ENCODE peak calls at places on chromosomes 12 and 14, in eight cellular contexts. D is activated naive CD8-positive, alpha-beta T cell treated with anti-CD3 and anti-CD28 coated beads for 36 hours; S is NCI-H2171; X is CMK; N is WTC11; U is non-pigmented ciliary epithelial cell; I is substantia nigra; T is cardiac fibroblast. W is an unnamed sample.
A peak's percentile ranks its signal among the peaks of the same experiment; 100 is the strongest.

GRCh38 chr14:35385042-35385839 is 19.3 kb downstream of the NFKBIA start:
- DNase-seq in D (no peak), S (peak; percentile 87), X (no peak), N (no peak), U (no peak), I (peak; percentile 69), T (peak; percentile 94), W (peak; percentile 88)

GRCh38 chr12:123364532-123365140 is at the start of gene SBNO1:
- DNase-seq in D (peak; percentile 89), S (peak; percentile 94), X (peak; percentile 81), N (peak; percentile 83), U (no peak), I (peak; percentile 89), T (peak; percentile 93), W (peak; percentile 87)

GRCh38 chr12:5554711-5555110 is 122.8 kb downstream of the NTF3 start:
- DNase-seq in D (no peak), S (no peak), X (no peak), N (no peak), U (peak; percentile 32), I (no peak), T (no peak), W (no peak)

GRCh38 chr14:104158827-104159798 is 20.7 kb downstream of the KIF26A start:
- DNase-seq in D (no peak), S (no peak), X (peak; percentile 85), N (no peak), U (no peak), I (peak; percentile 9), T (no peak), W (peak; percentile 61)

GRCh38 chr14:103734081-103734888 is 18.7 kb downstream of the ZFYVE21 start:
- DNase-seq in D (no peak), S (no peak), X (no peak), N (no peak), U (no peak), I (no peak), T (no peak), W (no peak)

GRCh38 chr12:116426391-116427136 is 132.6 kb upstream of the MAP1LC3B2 start:
- DNase-seq in D (no peak), S (no peak), X (no peak), N (peak; percentile 69), U (peak; percentile 94), I (no peak), T (peak; percentile 99), W (peak; percentile 89)

GRCh38 chr14:103141117-103141796 is 18.0 kb downstream of the TNFAIP2 start:
- DNase-seq in D (peak; percentile 30), S (peak; percentile 61), X (no peak), N (peak; percentile 90), U (no peak), I (no peak), T (peak; percentile 65), W (no peak)

GRCh38 chr14:53331247-53331646 is 178.1 kb upstream of the DDHD1 start:
- DNase-seq in D (no peak), S (no peak), X (no peak), N (no peak), U (peak; percentile 32), I (no peak), T (peak; percentile 11), W (no peak)

GRCh38 chr14:82537831-82538230 is 1004.2 kb upstream of the SEL1L start:
- DNase-seq in D (no peak), S (no peak), X (no peak), N (no peak), U (peak; percentile 23), I (no peak), T (no peak), W (no peak)

GRCh38 chr14:24366664-24367505 is 1.1 kb upstream of the NFATC4 start:
- DNase-seq in D (peak; percentile 43), S (peak; percentile 100), X (no peak), N (peak; percentile 93), U (peak; percentile 42), I (peak; percentile 29), T (peak; percentile 99), W (peak; percentile 94)

GRCh38 chr14:99603471-99603933 is 505 bp downstream of the CCDC85C start:
- DNase-seq in D (peak; percentile 65), S (peak; percentile 54), X (no peak), N (peak; percentile 58), U (no peak), I (no peak), T (peak; percentile 43), W (no peak)

GRCh38 chr12:96083020-96083489 is 47.7 kb upstream of the LTA4H start:
- DNase-seq in D (no peak), S (no peak), X (no peak), N (no peak), U (no peak), I (no peak), T (no peak), W (no peak)

GRCh38 chr12:39814626-39815025 is 195.0 kb upstream of the ABCD2 start:
- DNase-seq in D (no peak), S (no peak), X (no peak), N (no peak), U (no peak), I (no peak), T (no peak), W (no peak)

GRCh38 chr12:3049596-3050314 is 27.4 kb upstream of the TSPAN9 start:
- DNase-seq in D (no peak), S (peak; percentile 46), X (no peak), N (peak; percentile 7), U (no peak), I (no peak), T (no peak), W (no peak)

GRCh38 chr12:52956987-52957386 is 8.1 kb downstream of the KRT18 start:
- DNase-seq in D (no peak), S (peak; percentile 95), X (no peak), N (no peak), U (no peak), I (no peak), T (no peak), W (no peak)

GRCh38 chr12:26009593-26009992 is 51.1 kb downstream of the RASSF8 start:
- DNase-seq in D (no peak), S (no peak), X (no peak), N (no peak), U (no peak), I (no peak), T (no peak), W (no peak)

GRCh38 chr14:59389936-59390335 is 75.2 kb downstream of the GPR135 start:
- DNase-seq in D (no peak), S (no peak), X (no peak), N (no peak), U (no peak), I (no peak), T (no peak), W (no peak)

GRCh38 chr12:119780786-119781434 is 96.2 kb downstream of the CIT start:
- DNase-seq in D (no peak), S (no peak), X (no peak), N (peak; percentile 37), U (no peak), I (peak; percentile 7), T (peak; percentile 63), W (no peak)

GRCh38 chr12:52672321-52672933 is 7.8 kb downstream of the KRT1 start:
- DNase-seq in D (no peak), S (no peak), X (no peak), N (no peak), U (no peak), I (no peak), T (no peak), W (no peak)

GRCh38 chr12:21607701-21608100 is 3.1 kb upstream of the GYS2 start:
- DNase-seq in D (no peak), S (no peak), X (no peak), N (no peak), U (peak; percentile 3), I (no peak), T (peak; percentile 63), W (no peak)

GRCh38 chr12:122790393-122791075 is 16.2 kb downstream of the CCDC62 start:
- DNase-seq in D (no peak), S (no peak), X (no peak), N (no peak), U (no peak), I (no peak), T (peak; percentile 20), W (no peak)

GRCh38 chr12:114164354-114164753 is 198.2 kb upstream of the RBM19 start:
- DNase-seq in D (no peak), S (no peak), X (no peak), N (no peak), U (no peak), I (no peak), T (no peak), W (no peak)

GRCh38 chr12:76276499-76277151 is 71.6 kb downstream of the BBS10 start:
- DNase-seq in D (no peak), S (no peak), X (no peak), N (no peak), U (no peak), I (no peak), T (no peak), W (no peak)

GRCh38 chr12:130796985-130797686 is 41.9 kb downstream of the STX2 start:
- DNase-seq in D (peak; percentile 54), S (no peak), X (no peak), N (no peak), U (no peak), I (no peak), T (no peak), W (no peak)

GRCh38 chr12:6827437-6827894 is 741 bp upstream of the P3H3 start:
- DNase-seq in D (peak; percentile 42), S (peak; percentile 100), X (no peak), N (peak; percentile 89), U (no peak), I (peak; percentile 36), T (peak; percentile 84), W (peak; percentile 93)

GRCh38 chr14:105979446-105979845 is 453.1 kb downstream of the TMEM121 start:
- DNase-seq in D (no peak), S (peak; percentile 87), X (no peak), N (no peak), U (no peak), I (no peak), T (no peak), W (no peak)

GRCh38 chr12:104499668-104500328 is 43.0 kb downstream of the CHST11 start:
- DNase-seq in D (no peak), S (no peak), X (no peak), N (no peak), U (no peak), I (no peak), T (no peak), W (no peak)

GRCh38 chr12:104596876-104597833 is 140.4 kb downstream of the CHST11 start:
- DNase-seq in D (no peak), S (no peak), X (no peak), N (no peak), U (no peak), I (no peak), T (no peak), W (no peak)

GRCh38 chr12:10966314-10966713 is 20.4 kb downstream of the TAS2R50 start:
- DNase-seq in D (no peak), S (no peak), X (no peak), N (no peak), U (no peak), I (no peak), T (no peak), W (no peak)

GRCh38 chr14:81400852-81401251 is 728 bp upstream of the STON2 start:
- DNase-seq in D (no peak), S (no peak), X (no peak), N (no peak), U (peak; percentile 91), I (no peak), T (peak; percentile 95), W (peak; percentile 88)

GRCh38 chr14:55133416-55133815 is 4.4 kb downstream of the LGALS3 start:
- DNase-seq in D (no peak), S (no peak), X (no peak), N (no peak), U (no peak), I (no peak), T (peak; percentile 64), W (no peak)

GRCh38 chr14:26008290-26008689 is 589.5 kb downstream of the NOVA1 start:
- DNase-seq in D (no peak), S (no peak), X (no peak), N (peak; percentile 22), U (no peak), I (no peak), T (no peak), W (no peak)

GRCh38 chr14:36981832-36982528 is 190.4 kb downstream of the SLC25A21 start:
- DNase-seq in D (no peak), S (no peak), X (no peak), N (no peak), U (no peak), I (no peak), T (no peak), W (no peak)

GRCh38 chr14:101626331-101626730 is 65.0 kb downstream of the DIO3 start:
- DNase-seq in D (no peak), S (no peak), X (no peak), N (no peak), U (no peak), I (no peak), T (no peak), W (no peak)

W was measured in right atrium auricular region.